ENCODE peak calls at places on chromosomes 16 and 17, in nine cellular contexts. C is MCF 10A, G is A673, L is endothelial cell, Y is heart left ventricle, U is K562, Q is neural progenitor cell, O is fibroblast of pulmonary artery, N is osteocyte. Z is an unnamed sample.

GRCh38 chr17:29209073-29209472 is 28.9 kb upstream of the MYO18A start:
- DNase-seq in C (no peak), G (no peak), L (no peak), Y (no peak), U (no peak), Q (no peak), O (no peak), N (no peak), Z (no peak)

GRCh38 chr17:79783891-79784290 is 5.9 kb downstream of the CBX2 start:
- DNase-seq in C (no peak), G (no peak), L (no peak), Y (no peak), U (no peak), Q (no peak), O (no peak), N (no peak), Z (no peak)

GRCh38 chr17:81013642-81014041 is 21.3 kb upstream of the BAIAP2 start:
- DNase-seq in C (no peak), G (no peak), L (no peak), Y (no peak), U (no peak), Q (no peak), O (no peak), N (no peak), Z (no peak)

GRCh38 chr17:77886387-77886728 is 72.1 kb upstream of the TNRC6C start:
- DNase-seq in C (peak), G (no peak), L (no peak), Y (no peak), U (no peak), Q (no peak), O (no peak), N (no peak), Z (no peak)

GRCh38 chr17:28427372-28427771 is 21.4 kb upstream of the SLC46A1 start:
- DNase-seq in C (no peak), G (peak), L (no peak), Y (no peak), U (no peak), Q (no peak), O (no peak), N (no peak), Z (no peak)

GRCh38 chr16:8892101-8892575 is 10.0 kb downstream of the LITAFD start:
- DNase-seq in C (no peak), G (no peak), L (no peak), Y (no peak), U (no peak), Q (no peak), O (no peak), N (no peak), Z (no peak)

GRCh38 chr17:64448665-64449512 is at the start of gene MILR1:
- DNase-seq in C (peak), G (no peak), L (no peak), Y (peak), U (peak), Q (no peak), O (peak), N (no peak), Z (no peak)

GRCh38 chr17:13544755-13545154 is 57.0 kb downstream of the HS3ST3A1 start:
- DNase-seq in C (no peak), G (no peak), L (no peak), Y (no peak), U (no peak), Q (peak), O (peak), N (no peak), Z (no peak)

GRCh38 chr16:89319883-89320716 is 102.6 kb downstream of the ZNF778 start:
- DNase-seq in C (peak), G (peak), L (no peak), Y (peak), U (peak), Q (no peak), O (peak), N (no peak), Z (no peak)

GRCh38 chr16:88639231-88640038 is 1.1 kb downstream of the IL17C start:
- DNase-seq in C (peak), G (no peak), L (no peak), Y (no peak), U (no peak), Q (peak), O (no peak), N (no peak), Z (peak)

GRCh38 chr17:8405499-8406016 is 7.9 kb upstream of the RNF222 start:
- DNase-seq in C (no peak), G (no peak), L (no peak), Y (no peak), U (no peak), Q (no peak), O (no peak), N (no peak), Z (no peak)

GRCh38 chr16:27161398-27161797 is 41.9 kb upstream of the KDM8 start:
- DNase-seq in C (no peak), G (no peak), L (no peak), Y (no peak), U (no peak), Q (no peak), O (no peak), N (no peak), Z (no peak)

GRCh38 chr17:72342582-72343527 is 222.0 kb downstream of the SOX9 start:
- DNase-seq in C (no peak), G (peak), L (no peak), Y (no peak), U (peak), Q (no peak), O (peak), N (no peak), Z (no peak)

GRCh38 chr17:8226536-8227237 is 16.3 kb upstream of the AURKB start:
- DNase-seq in C (peak), G (peak), L (peak), Y (peak), U (peak), Q (peak), O (peak), N (peak), Z (peak)

GRCh38 chr17:69357701-69358100 is 30.8 kb upstream of the ABCA5 start:
- DNase-seq in C (peak), G (no peak), L (no peak), Y (no peak), U (no peak), Q (no peak), O (no peak), N (no peak), Z (no peak)
- TF ChIP-seq CTCF in C (no peak), G (peak), L (no peak), Y (no peak), U (no peak), Q (no peak), O (no peak), N (no peak), Z (no peak)

DNA sequence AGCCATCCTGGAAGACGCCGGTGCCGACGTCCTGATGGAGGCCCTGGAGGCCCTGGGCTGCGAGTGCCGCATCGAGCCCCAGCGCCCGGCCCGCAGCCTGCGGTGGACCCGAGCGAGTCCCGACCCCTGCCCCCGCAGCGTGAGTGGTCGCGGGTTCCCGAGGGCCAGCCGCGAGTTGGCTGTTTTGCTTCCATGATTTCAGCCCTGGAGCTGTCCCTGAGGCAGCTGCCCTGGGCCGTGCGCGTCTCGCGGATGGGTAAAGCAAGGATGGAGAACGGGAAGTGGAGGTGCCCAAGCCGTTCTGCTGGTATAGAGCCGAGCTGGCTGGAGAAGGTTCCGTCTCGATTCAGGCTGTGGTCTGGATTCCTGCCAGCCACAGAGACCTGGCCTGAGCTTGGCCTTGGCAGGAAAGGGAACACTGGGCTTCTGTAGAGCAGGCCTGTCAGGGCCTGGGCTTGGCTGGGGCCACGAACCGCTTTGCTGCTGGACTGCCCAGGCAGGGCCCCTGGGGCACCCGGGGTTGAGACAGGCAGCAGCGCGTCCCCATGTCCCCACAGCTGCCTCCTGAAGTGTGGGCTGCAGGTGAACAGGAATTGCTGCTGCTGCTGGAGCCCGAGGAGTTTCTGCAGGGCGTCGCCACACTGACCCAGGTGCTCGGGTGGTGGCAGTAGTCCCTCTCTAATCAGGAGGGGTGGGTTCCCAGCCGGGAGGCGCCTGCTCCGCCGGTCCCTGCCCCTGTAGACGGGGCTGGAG is 945 bp upstream of the MRPS34 start:
- DNase-seq in C (peak), G (no peak), L (no peak), Y (no peak), U (no peak), Q (no peak), O (no peak), N (no peak), Z (no peak)
- TF ChIP-seq CTCF in C (no peak), G (peak), L (no peak), Y (no peak), U (no peak), Q (no peak), O (no peak), N (peak), Z (peak)

GRCh38 chr16:50690177-50690576 is 3.2 kb upstream of the NOD2 start:
- DNase-seq in C (no peak), G (no peak), L (no peak), Y (no peak), U (no peak), Q (no peak), O (no peak), N (no peak), Z (no peak)
- TF ChIP-seq CTCF in C (no peak), G (no peak), L (no peak), Y (no peak), U (no peak), Q (no peak), O (no peak), N (no peak), Z (no peak)

GRCh38 chr17:14790518-14790917 is 474.6 kb downstream of the PMP22 start:
- DNase-seq in C (no peak), G (no peak), L (no peak), Y (peak), U (no peak), Q (peak), O (peak), N (no peak), Z (no peak)

GRCh38 chr17:14780116-14780515 is 479.2 kb downstream of the HS3ST3B1 start:
- DNase-seq in C (no peak), G (no peak), L (no peak), Y (no peak), U (no peak), Q (peak), O (no peak), N (no peak), Z (no peak)

GRCh38 chr17:14781123-14781522 is 480.2 kb downstream of the HS3ST3B1 start:
- DNase-seq in C (no peak), G (no peak), L (no peak), Y (no peak), U (no peak), Q (no peak), O (no peak), N (no peak), Z (no peak)

GRCh38 chr17:14779236-14779635 is 478.4 kb downstream of the HS3ST3B1 start:
- DNase-seq in C (no peak), G (no peak), L (no peak), Y (no peak), U (no peak), Q (no peak), O (no peak), N (peak), Z (no peak)

DNA sequence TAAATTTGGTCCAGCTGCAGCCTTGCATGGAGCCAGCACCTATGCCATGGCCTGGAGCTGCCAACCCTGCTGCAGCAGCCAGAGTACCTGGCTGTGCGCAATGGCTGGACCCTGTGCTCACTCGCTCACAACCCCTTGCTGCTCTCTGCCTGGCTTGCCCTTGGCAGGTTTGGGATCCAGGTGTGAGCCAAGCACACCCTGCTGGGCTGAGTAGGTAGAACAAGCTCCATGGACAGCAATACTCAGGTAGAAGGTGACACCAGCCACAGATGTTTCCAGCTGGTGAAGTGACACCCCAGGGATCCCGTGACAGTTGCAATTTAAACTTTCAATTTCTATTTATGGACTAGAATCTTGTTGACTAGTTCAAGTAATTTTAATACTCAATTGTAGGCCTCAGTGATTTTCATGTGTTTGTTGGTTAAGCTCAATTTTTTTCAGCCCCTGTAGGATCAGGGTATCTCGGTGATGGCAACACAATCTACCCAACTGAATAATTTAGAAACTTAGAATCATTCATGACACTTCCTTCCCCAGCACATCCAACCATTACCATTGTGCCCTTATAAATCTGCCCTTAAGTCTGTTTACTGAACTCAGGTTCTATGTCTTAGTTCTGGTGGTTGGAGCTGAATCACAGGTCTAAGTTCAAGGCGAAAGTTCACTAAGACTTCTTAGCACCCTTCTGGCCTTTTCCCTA is 480.0 kb downstream of the PMP22 start:
- DNase-seq in C (peak), G (no peak), L (no peak), Y (no peak), U (no peak), Q (no peak), O (no peak), N (no peak), Z (no peak)
- TF ChIP-seq CTCF in C (peak), G (no peak), L (no peak), Y (no peak), U (no peak), Q (no peak), O (no peak), N (no peak), Z (peak)

DNA sequence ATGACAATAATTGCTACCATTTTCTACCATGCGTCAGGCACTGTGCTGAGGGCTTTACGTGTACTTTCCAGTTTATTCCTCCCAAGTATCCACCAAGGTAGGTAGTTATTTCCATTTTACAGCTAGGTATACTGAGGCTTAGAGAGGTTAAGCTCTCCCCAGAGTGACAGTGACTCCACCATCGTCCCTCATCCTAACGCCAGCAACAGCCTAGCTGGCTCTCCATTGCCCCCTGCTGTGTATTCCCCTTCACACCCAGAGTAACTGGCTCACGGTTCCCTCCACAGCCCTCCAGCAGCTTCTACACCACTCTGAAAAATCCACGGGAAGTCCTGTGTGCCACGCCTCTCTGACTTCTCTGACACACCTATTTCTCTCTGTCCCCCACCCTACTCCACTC is 7.1 kb upstream of the ASGR1 start:
- DNase-seq in C (no peak), G (peak), L (no peak), Y (no peak), U (peak), Q (no peak), O (peak), N (no peak), Z (no peak)
- TF ChIP-seq CTCF in C (no peak), G (no peak), L (no peak), Y (no peak), U (peak), Q (no peak), O (peak), N (no peak), Z (peak)

DNA sequence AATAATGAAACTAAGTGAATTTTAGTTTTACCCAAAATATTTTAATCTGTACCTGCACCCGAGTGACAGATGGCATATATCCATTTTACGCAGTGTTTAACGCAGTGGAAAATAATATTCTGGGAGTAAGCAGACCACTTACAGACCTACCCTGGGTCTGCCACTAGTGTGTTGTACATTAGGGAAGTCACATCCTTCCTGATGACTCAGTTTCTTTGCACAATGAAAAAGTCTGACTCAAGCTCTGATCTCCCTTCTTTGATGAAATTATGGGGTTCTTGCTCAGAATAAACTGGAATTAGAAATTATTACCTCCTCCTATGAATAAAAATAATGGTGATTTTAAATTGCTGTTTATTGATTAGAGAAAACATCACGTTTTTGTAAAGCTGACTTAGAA is 123.2 kb upstream of the AXIN2 start:
- DNase-seq in C (peak), G (no peak), L (no peak), Y (no peak), U (no peak), Q (no peak), O (peak), N (no peak), Z (no peak)
- TF ChIP-seq CTCF in C (no peak), G (no peak), L (no peak), Y (no peak), U (no peak), Q (no peak), O (no peak), N (no peak), Z (no peak)

DNA sequence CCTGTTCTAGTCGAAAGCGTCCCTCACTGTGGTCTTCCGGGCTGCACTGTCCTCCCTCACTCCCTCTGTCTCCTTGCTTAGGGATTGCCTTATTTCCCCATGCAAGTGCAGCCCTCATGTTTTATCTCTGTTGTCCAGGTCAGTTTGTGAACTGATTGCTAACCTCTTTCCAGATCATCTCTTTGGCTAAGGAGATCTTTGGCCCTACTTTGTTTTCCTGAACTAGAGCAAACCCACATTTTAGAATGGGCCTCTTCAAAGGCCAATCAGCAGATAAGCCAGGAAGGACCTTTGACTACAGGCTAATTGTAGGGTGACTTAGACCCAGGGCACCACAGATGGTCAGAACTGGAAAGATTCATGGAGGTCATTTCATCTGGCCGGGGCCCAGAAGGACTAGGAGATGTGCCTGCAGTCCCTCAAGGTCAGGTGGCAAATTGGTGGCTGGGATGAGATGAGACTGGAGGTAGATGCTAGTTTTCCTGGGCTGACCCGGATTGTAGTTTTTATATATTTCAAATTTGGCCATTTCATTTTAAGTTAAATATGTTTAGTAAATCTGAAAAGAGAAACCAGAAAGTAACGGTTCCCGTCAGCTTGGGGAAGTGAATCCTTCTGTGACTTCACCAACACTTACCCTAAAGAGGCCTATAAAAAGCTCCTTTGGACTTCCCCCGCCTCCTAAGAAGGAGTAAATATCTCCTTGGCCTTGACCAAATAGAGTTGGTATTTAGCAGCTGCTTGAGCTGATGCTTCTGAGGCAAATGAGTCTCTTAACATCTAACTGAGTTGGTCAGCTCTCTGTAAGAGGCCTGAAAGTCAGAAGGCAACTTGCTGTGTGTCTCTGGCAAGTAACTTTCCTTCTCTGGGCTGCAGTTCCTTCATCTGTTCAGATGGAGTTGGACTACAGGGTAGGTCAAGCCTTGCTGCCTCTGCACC is 6.3 kb upstream of the SLC25A19 start:
- DNase-seq in C (no peak), G (no peak), L (no peak), Y (no peak), U (peak), Q (no peak), O (no peak), N (no peak), Z (no peak)
- TF ChIP-seq CTCF in C (no peak), G (no peak), L (no peak), Y (no peak), U (peak), Q (no peak), O (no peak), N (no peak), Z (no peak)

GRCh38 chr16:67919618-67920210 is 11.9 kb downstream of the CTRL start:
- DNase-seq in C (no peak), G (no peak), L (no peak), Y (no peak), U (no peak), Q (no peak), O (no peak), N (no peak), Z (no peak)
- TF ChIP-seq CTCF in C (no peak), G (no peak), L (no peak), Y (no peak), U (peak), Q (no peak), O (no peak), N (no peak), Z (no peak)

GRCh38 chr17:67239597-67239996 is 5.4 kb downstream of the HELZ start:
- DNase-seq in C (peak), G (no peak), L (no peak), Y (no peak), U (no peak), Q (no peak), O (peak), N (no peak), Z (no peak)
- TF ChIP-seq CTCF in C (no peak), G (no peak), L (no peak), Y (no peak), U (no peak), Q (no peak), O (no peak), N (no peak), Z (no peak)